ENCODE peak calls at places on chromosome 18, in seven cellular contexts. M, C, F, L, Z, E and H are unnamed samples.

GRCh38 chr18:34661464-34662087 is 48.5 kb upstream of the DTNA start:
- DNase-seq in M (no peak), C (peak), F (peak), L (peak), Z (no peak), E (peak), H (peak)

GRCh38 chr18:68215931-68216330 is 499.0 kb downstream of the TMX3 start:
- DNase-seq in M (no peak), C (peak), F (peak), L (no peak), Z (no peak), E (no peak), H (no peak)

GRCh38 chr18:5015213-5015612 is 181.8 kb downstream of the AKAIN1 start:
- DNase-seq in M (no peak), C (no peak), F (no peak), L (no peak), Z (no peak), E (no peak), H (no peak)

GRCh38 chr18:75408554-75409506 is 18.7 kb downstream of the SMIM21 start:
- DNase-seq in M (no peak), C (peak), F (peak), L (no peak), Z (no peak), E (peak), H (no peak)

GRCh38 chr18:34726286-34727004 is 16.3 kb downstream of the DTNA start:
- DNase-seq in M (no peak), C (no peak), F (no peak), L (no peak), Z (no peak), E (no peak), H (no peak)

GRCh38 chr18:79797518-79798345 is at the start of gene KCNG2:
- DNase-seq in M (no peak), C (no peak), F (peak), L (peak), Z (no peak), E (no peak), H (peak)

GRCh38 chr18:8705280-8705940 is at the start of gene MTCL1:
- DNase-seq in M (no peak), C (no peak), F (peak), L (peak), Z (no peak), E (peak), H (peak)

GRCh38 chr18:7980136-7980535 is 413.0 kb downstream of the PTPRM start:
- DNase-seq in M (no peak), C (no peak), F (no peak), L (no peak), Z (no peak), E (no peak), H (peak)

GRCh38 chr18:22703883-22704626 is 229.1 kb upstream of the RBBP8 start:
- DNase-seq in M (no peak), C (no peak), F (peak), L (peak), Z (no peak), E (peak), H (peak)

GRCh38 chr18:63951302-63951705 is 2.2 kb downstream of the HMSD start:
- DNase-seq in M (no peak), C (no peak), F (peak), L (no peak), Z (no peak), E (peak), H (no peak)

GRCh38 chr18:53795610-53796009 is 428.9 kb downstream of the MBD2 start:
- DNase-seq in M (no peak), C (no peak), F (no peak), L (no peak), Z (no peak), E (no peak), H (no peak)

GRCh38 chr18:77197073-77197472 is 52.6 kb upstream of the GALR1 start:
- DNase-seq in M (no peak), C (no peak), F (no peak), L (no peak), Z (no peak), E (no peak), H (peak)

GRCh38 chr18:56060967-56061541 is 473.1 kb upstream of the TCF4 start:
- DNase-seq in M (no peak), C (no peak), F (no peak), L (no peak), Z (no peak), E (no peak), H (peak)

GRCh38 chr18:79383388-79384056 is 12.2 kb upstream of the NFATC1 start:
- DNase-seq in M (no peak), C (no peak), F (no peak), L (no peak), Z (no peak), E (no peak), H (peak)

GRCh38 chr18:72452328-72452727 is 91.8 kb downstream of the CBLN2 start:
- DNase-seq in M (no peak), C (no peak), F (no peak), L (no peak), Z (no peak), E (no peak), H (no peak)

GRCh38 chr18:35716169-35716831 is 134.8 kb downstream of the GALNT1 start:
- DNase-seq in M (no peak), C (no peak), F (no peak), L (no peak), Z (no peak), E (no peak), H (no peak)